ENCODE peak calls at places on chromosomes 2 and 18, in ten cellular contexts. S is mammary epithelial cell; C is transverse colon; T is naive thymus-derived CD4-positive, alpha-beta T cell; N is heart left ventricle; Z is sigmoid colon; L is ovary; O is suprapubic skin; J is aorta; A is cardiac muscle cell. R is an unnamed sample.

GRCh38 chr18:22699629-22700028 is 233.5 kb upstream of the RBBP8 start:
- DNase-seq in A (no peak), J (no peak), T (no peak), N (no peak), L (no peak), C (no peak), S (no peak), Z (no peak), O (no peak), R (no peak)

GRCh38 chr2:29010946-29011649 is 30.0 kb downstream of the TOGARAM2 start:
- DNase-seq in J (no peak), L (peak; percentile 52), O (no peak), A (peak; percentile 22), T (peak; percentile 52), S (no peak), C (peak; percentile 38), Z (no peak), N (peak; percentile 60), R (no peak)

GRCh38 chr18:79871026-79871390 is 73.3 kb downstream of the KCNG2 start:
- DNase-seq in C (no peak), S (no peak), L (no peak), N (no peak), J (no peak), T (no peak), A (no peak), O (peak; percentile 75), Z (no peak), R (no peak)

GRCh38 chr2:95297088-95297487 is at the start of gene KCNIP3:
- DNase-seq in O (no peak), C (peak; percentile 35), A (peak; percentile 44), S (no peak), J (no peak), N (no peak), Z (no peak), T (no peak), L (no peak), R (no peak)

GRCh38 chr2:239393401-239393940 is 7.3 kb downstream of the HDAC4 start:
- DNase-seq in C (peak; percentile 55), O (no peak), L (no peak), Z (peak; percentile 78), A (no peak), T (no peak), N (peak; percentile 68), S (no peak), J (peak; percentile 63), R (no peak)

GRCh38 chr2:198791623-198792022 is 666.1 kb downstream of the SATB2 start:
- DNase-seq in S (no peak), L (no peak), J (no peak), O (no peak), A (no peak), C (no peak), T (no peak), N (no peak), Z (no peak), R (no peak)

GRCh38 chr18:907171-907879 is 2.7 kb downstream of the ADCYAP1 start:
- DNase-seq in T (no peak), C (no peak), Z (no peak), S (no peak), N (no peak), J (peak; percentile 40), A (peak; percentile 44), L (no peak), O (no peak), R (no peak)

GRCh38 chr2:102367331-102367971 is 11.9 kb downstream of the IL18R1 start:
- DNase-seq in S (no peak), Z (no peak), J (no peak), T (peak; percentile 74), A (no peak), O (no peak), C (no peak), N (no peak), L (no peak), R (no peak)

GRCh38 chr18:65601775-65602174 is 149.0 kb upstream of the CDH7 start:
- DNase-seq in S (no peak), N (no peak), L (no peak), J (no peak), A (no peak), C (no peak), Z (no peak), T (no peak), O (no peak), R (no peak)

GRCh38 chr18:65610939-65611338 is 139.9 kb upstream of the CDH7 start:
- DNase-seq in A (no peak), J (no peak), L (no peak), O (no peak), Z (no peak), C (no peak), T (no peak), S (no peak), N (no peak), R (no peak)

GRCh38 chr18:65607161-65607560 is 143.7 kb upstream of the CDH7 start:
- DNase-seq in J (no peak), L (no peak), T (no peak), O (no peak), A (no peak), C (no peak), S (no peak), N (no peak), Z (no peak), R (no peak)

GRCh38 chr18:65608471-65608870 is 142.3 kb upstream of the CDH7 start:
- DNase-seq in L (no peak), Z (no peak), C (no peak), T (no peak), A (no peak), N (no peak), O (no peak), S (no peak), J (no peak), R (no peak)

DNA sequence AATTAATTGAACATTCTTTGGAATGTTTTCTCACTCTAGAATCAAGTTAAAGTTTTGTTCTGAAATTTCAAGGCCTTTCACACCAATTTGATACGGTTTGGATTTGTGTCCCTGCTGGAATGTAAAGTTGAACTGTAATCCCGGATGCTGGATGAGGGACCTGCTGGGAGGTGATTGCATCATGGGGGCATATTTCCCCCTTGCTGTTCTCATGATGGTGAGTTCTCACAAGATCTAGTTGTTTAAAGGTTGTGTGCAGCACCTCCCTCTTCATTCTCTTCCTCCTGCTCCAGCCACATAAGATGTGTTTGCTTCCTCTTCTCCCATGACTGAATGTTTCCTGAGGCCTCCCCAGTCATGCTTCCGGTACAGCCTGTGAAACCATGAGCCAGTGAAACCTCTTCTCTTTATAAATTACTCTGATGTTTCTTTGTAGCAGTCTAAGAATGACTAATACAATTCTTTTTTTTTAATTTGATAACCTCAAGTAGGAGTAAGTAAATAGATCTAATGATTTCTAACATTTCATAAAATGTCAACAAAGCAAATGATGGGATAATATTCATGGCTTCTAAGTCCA is 144.2 kb upstream of the CDH7 start:
- DNase-seq in Z (no peak), L (no peak), T (no peak), C (no peak), N (no peak), A (no peak), J (no peak), O (no peak), S (no peak), R (no peak)
- H3K27ac ChIP-seq in Z (no peak overlapping the region), L (no peak overlapping the region), T (no peak overlapping the region), C (no peak overlapping the region), N (no peak overlapping the region), A (no peak overlapping the region), J (no peak overlapping the region), O (no peak overlapping the region), S (no peak overlapping the region), R (no peak overlapping the region)

GRCh38 chr2:227043981-227044380 is 120.0 kb downstream of the COL4A4 start:
- DNase-seq in L (no peak), N (no peak), Z (no peak), S (no peak), A (no peak), O (no peak), J (no peak), T (no peak), C (no peak), R (no peak)

GRCh38 chr2:227033471-227034148 is 130.4 kb downstream of the COL4A4 start:
- DNase-seq in N (no peak), T (no peak), L (no peak), J (peak; percentile 52), C (peak; percentile 59), S (peak; percentile 12), A (peak; percentile 86), O (no peak), Z (peak; percentile 79), R (no peak)

GRCh38 chr2:227035678-227036077 is 128.3 kb downstream of the COL4A4 start:
- DNase-seq in C (no peak), N (no peak), J (no peak), O (no peak), L (no peak), S (no peak), T (no peak), A (peak; percentile 18), Z (no peak), R (no peak)

GRCh38 chr2:227036527-227036926 is 127.5 kb downstream of the COL4A4 start:
- DNase-seq in S (no peak), Z (no peak), T (no peak), N (no peak), O (no peak), L (no peak), A (no peak), C (no peak), J (no peak), R (no peak)

DNA sequence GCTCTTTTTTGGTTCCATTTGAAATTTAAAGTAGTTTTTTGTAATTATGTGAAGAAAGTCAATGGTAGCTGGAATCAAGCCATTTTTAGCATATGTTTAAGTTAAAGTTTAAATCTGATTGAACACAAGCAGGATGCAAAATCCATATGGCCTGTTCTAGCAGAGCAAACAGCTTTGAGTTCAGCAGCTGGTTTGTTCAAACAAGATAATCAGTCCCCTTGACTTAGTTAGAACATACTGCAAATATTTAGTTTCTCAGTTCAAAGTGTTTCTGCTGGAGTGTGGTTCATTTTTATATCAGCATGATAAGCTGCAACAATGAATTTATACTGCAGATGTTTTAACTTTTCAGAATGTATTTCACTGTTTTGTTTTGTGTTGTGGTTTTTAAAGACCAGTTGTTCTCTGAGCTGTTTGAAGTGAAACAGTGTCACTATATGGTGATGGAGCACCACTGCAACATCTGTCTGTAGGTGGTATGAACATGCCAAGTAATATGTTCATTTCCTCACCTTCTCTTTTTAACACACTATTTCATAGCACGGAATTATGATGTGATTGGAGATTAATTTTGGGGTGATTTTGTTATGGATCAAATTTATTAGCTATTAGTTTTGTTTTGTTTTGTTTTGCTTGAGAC is 125.3 kb downstream of the COL4A4 start:
- DNase-seq in Z (no peak), C (no peak), O (no peak), N (no peak), T (no peak), L (no peak), A (no peak), J (no peak), S (no peak), R (no peak)
- H3K4me3 ChIP-seq in Z (no peak overlapping the region), C (no peak overlapping the region), O (no peak overlapping the region), N (no peak overlapping the region), T (no peak overlapping the region), L (no peak overlapping the region), A (no peak overlapping the region), J (no peak overlapping the region), S (no peak overlapping the region), R (no peak overlapping the region)

GRCh38 chr2:120736202-120736954 is 710 bp downstream of the GLI2 start:
- DNase-seq in J (no peak), O (peak; percentile 75), Z (no peak), T (no peak), C (no peak), N (peak; percentile 44), S (peak; percentile 28), A (peak; percentile 53), L (peak; percentile 74), R (peak; percentile 26)
- H3K27ac ChIP-seq in J (peak overlapping the region; percentile 16), O (peak overlapping the region; percentile 72), Z (peak overlapping the region; percentile 91), T (no peak overlapping the region), C (peak overlapping the region; percentile 90), N (peak overlapping the region; percentile 73), S (no peak overlapping the region), A (peak overlapping the region; percentile 67), L (peak overlapping the region; percentile 78), R (peak overlapping the region; percentile 10)

GRCh38 chr2:150369862-150370261 is 117.6 kb downstream of the RND3 start:
- DNase-seq in S (no peak), Z (no peak), O (no peak), C (no peak), J (no peak), A (no peak), L (no peak), N (no peak), T (no peak), R (no peak)
- H3K4me3 ChIP-seq in S (no peak overlapping the region), Z (no peak overlapping the region), O (no peak overlapping the region), C (no peak overlapping the region), J (no peak overlapping the region), A (no peak overlapping the region), L (no peak overlapping the region), N (no peak overlapping the region), T (no peak overlapping the region), R (no peak overlapping the region)

R was measured in lung.